ENCODE peak calls at places on chromosomes 1 and 21, in seven cellular contexts. K is cardiac muscle cell, E is tibial artery, S is HCT116, O is PC-3, J is kidney epithelial cell, X is upper lobe of right lung. B is an unnamed sample.

GRCh38 chr1:185654199-185654951 is 79.8 kb upstream of the HMCN1 start:
- DNase-seq in O (no peak), E (no peak), X (no peak), J (no peak), S (no peak), K (peak; percentile 70), B (no peak)

GRCh38 chr1:40224040-40224439 is 23.7 kb upstream of the TMCO2 start:
- DNase-seq in J (no peak), S (no peak), K (no peak), O (no peak), E (no peak), X (no peak), B (no peak)

GRCh38 chr1:200681231-200681630 is 11.5 kb upstream of the DDX59 start:
- DNase-seq in K (peak; percentile 65), E (no peak), X (no peak), J (no peak), O (no peak), S (no peak), B (no peak)

GRCh38 chr1:187481581-187482148 is 652.9 kb downstream of the PLA2G4A start:
- DNase-seq in X (no peak), S (no peak), E (no peak), K (no peak), J (no peak), O (no peak), B (no peak)

GRCh38 chr21:45535341-45536081 is 6.7 kb downstream of the SLC19A1 start:
- DNase-seq in O (no peak), J (no peak), K (no peak), E (no peak), S (no peak), X (peak; percentile 75), B (no peak)

GRCh38 chr1:223702735-223703667 is 9.3 kb upstream of the CAPN2 start:
- DNase-seq in K (no peak), O (peak; percentile 98), J (no peak), X (no peak), S (no peak), E (no peak), B (no peak)

GRCh38 chr1:243447342-243447741 is 191.5 kb downstream of the SDCCAG8 start:
- DNase-seq in O (peak; percentile 42), J (no peak), S (no peak), X (no peak), K (no peak), E (peak; percentile 40), B (no peak)

GRCh38 chr1:65148548-65149390 is 766 bp downstream of the AK4 start:
- DNase-seq in J (no peak), E (peak; percentile 54), K (peak; percentile 71), X (peak; percentile 70), S (no peak), O (peak; percentile 61), B (peak; percentile 43)

GRCh38 chr1:225847610-225848009 is 34.6 kb downstream of the TMEM63A start:
- DNase-seq in K (no peak), O (no peak), S (no peak), E (no peak), X (no peak), J (no peak), B (no peak)

GRCh38 chr1:117336087-117336817 is 31.0 kb upstream of the MAN1A2 start:
- DNase-seq in J (no peak), O (peak; percentile 38), X (no peak), K (no peak), E (no peak), S (no peak), B (no peak)

GRCh38 chr1:225480825-225481434 is 53.1 kb upstream of the LBR start:
- DNase-seq in J (no peak), S (peak; percentile 38), O (peak; percentile 85), E (no peak), K (peak; percentile 57), X (peak; percentile 71), B (peak; percentile 47)

GRCh38 chr1:48878191-48878940 is 101.7 kb upstream of the BEND5 start:
- DNase-seq in K (no peak), O (peak; percentile 93), E (no peak), X (no peak), J (peak; percentile 82), S (no peak), B (no peak)

GRCh38 chr1:207966521-207966920 is 55.6 kb upstream of the CD34 start:
- DNase-seq in K (no peak), E (no peak), X (no peak), O (no peak), S (no peak), J (no peak), B (no peak)

GRCh38 chr1:159441360-159441759 is 1.8 kb downstream of the OR10J1 start:
- DNase-seq in E (no peak), S (no peak), O (no peak), K (no peak), J (no peak), X (no peak), B (no peak)

GRCh38 chr1:209377995-209378394 is 205.5 kb upstream of the CAMK1G start:
- DNase-seq in S (no peak), X (no peak), J (no peak), K (no peak), O (no peak), E (no peak), B (no peak)

GRCh38 chr21:45939521-45940045 is 42.0 kb upstream of the COL6A1 start:
- DNase-seq in J (no peak), O (no peak), X (no peak), E (no peak), K (no peak), S (no peak), B (no peak)

GRCh38 chr1:17691147-17691634 is 63.9 kb upstream of the ACTL8 start:
- DNase-seq in S (no peak), K (no peak), X (no peak), J (no peak), E (no peak), O (no peak), B (no peak)

GRCh38 chr1:44653107-44653964 is 20.9 kb downstream of the TMEM53 start:
- DNase-seq in J (no peak), E (no peak), O (no peak), S (no peak), X (no peak), K (no peak), B (no peak)

DNA sequence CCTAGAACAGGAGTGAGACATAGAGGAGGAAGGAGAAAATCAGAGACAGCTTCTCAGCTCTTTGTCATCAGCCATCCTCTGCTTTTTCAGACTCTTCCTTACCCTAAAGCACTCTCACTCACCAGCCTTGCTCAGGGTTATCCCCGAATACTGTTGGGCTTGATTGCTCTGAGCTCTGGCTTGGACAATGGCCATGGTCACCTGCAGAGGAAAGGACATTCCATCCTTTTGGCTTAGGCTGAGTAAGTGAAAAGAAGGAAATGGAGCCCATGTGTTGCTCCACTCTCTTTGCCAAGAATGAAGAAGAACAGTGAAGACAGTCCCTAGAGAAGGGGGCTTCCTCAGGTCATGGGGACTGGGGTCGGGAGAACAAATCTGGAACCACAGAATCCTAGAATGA is 2.4 kb downstream of the MTMR11 start:
- DNase-seq in K (no peak), E (no peak), O (no peak), X (no peak), J (no peak), S (no peak), B (no peak)
- H3K4me3 ChIP-seq in K (no peak overlapping the region), E (no peak overlapping the region), O (no peak overlapping the region), X (no peak overlapping the region), J (no peak overlapping the region), S (no peak overlapping the region), B (no peak overlapping the region)

GRCh38 chr1:7813677-7814373 is 29.7 kb downstream of the PER3 start:
- DNase-seq in O (no peak), X (no peak), K (no peak), S (no peak), E (no peak), J (no peak), B (no peak)

GRCh38 chr1:7810395-7810794 is 26.3 kb downstream of the PER3 start:
- DNase-seq in K (no peak), S (peak; percentile 64), E (no peak), X (no peak), J (peak; percentile 66), O (peak; percentile 93), B (no peak)

GRCh38 chr1:7808253-7808844 is 24.3 kb downstream of the PER3 start:
- DNase-seq in J (peak; percentile 5), X (no peak), E (no peak), K (peak; percentile 6), S (peak; percentile 37), O (peak; percentile 52), B (no peak)

GRCh38 chr1:7805460-7805859 is 21.4 kb downstream of the PER3 start:
- DNase-seq in O (no peak), E (no peak), K (no peak), S (no peak), X (no peak), J (no peak), B (no peak)

DNA sequence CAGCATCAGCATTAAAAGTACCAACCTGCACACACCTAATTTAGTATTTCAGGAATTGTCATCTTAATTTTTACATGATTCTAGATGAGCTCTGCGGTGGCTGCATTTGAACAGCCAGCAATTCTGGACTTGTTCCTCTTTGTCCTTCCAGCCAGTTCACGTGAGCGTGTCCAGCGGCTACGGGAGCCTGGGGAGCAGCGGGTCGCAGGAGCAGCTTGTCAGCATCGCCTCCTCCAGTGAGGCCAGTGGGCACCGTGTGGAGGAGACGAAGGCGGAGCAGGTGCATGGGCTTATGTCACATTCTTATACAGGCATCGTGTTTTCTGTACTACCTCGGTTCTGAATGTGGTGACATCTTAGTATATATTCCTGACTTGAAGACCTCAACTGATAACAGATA is 25.7 kb downstream of the PER3 start:
- DNase-seq in J (no peak), X (no peak), S (no peak), O (no peak), K (no peak), E (no peak), B (no peak)
- H3K36me3 ChIP-seq in J (no peaks in the 10 kb centered on the region), X (peaks cover 75% of the 10 kb centered on the region), S (peaks cover 17% of the 10 kb centered on the region), O (peaks cover 20% of the 10 kb centered on the region), K (peaks cover 8% of the 10 kb centered on the region), E (peaks cover 81% of the 10 kb centered on the region), B (no peaks in the 10 kb centered on the region)

DNA sequence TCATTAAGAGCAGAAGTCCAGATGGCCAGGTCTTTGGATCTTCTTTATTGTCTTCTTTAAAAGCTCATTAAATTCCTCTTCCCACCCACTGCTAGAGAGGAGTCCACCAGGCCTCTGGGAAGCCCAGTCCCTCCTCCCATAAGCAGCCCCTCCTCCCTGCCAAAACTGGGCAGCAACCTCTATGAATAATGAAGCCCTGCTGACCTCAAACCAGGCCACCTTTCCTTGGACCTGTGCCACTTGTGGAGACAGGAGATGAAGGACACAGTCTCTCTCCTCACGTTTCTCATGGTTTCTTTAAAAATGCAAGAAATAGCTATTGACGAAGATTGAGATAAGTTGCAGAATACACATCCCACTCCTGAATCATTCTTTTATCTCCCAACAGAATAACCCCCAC is 112.8 kb downstream of the EDEM3 start:
- DNase-seq in J (no peak), S (no peak), O (no peak), K (no peak), E (no peak), X (no peak), B (no peak)
- H3K4me3 ChIP-seq in J (no peak overlapping the region), S (no peak overlapping the region), O (no peak overlapping the region), K (no peak overlapping the region), E (no peak overlapping the region), X (no peak overlapping the region), B (no peak overlapping the region)

GRCh38 chr1:93137604-93138292 is 42.5 kb downstream of the TMED5 start:
- DNase-seq in E (no peak), X (no peak), O (peak; percentile 15), S (no peak), K (no peak), J (no peak), B (no peak)
- H3K36me3 ChIP-seq in E (peaks cover 15% of the 10 kb centered on the region), X (peaks cover 46% of the 10 kb centered on the region), O (peaks cover 47% of the 10 kb centered on the region), S (peaks cover 21% of the 10 kb centered on the region), K (peaks cover 62% of the 10 kb centered on the region), J (no peaks in the 10 kb centered on the region), B (peaks cover 83% of the 10 kb centered on the region)

GRCh38 chr1:174017231-174017970 is 4.8 kb downstream of the RC3H1 start:
- DNase-seq in E (no peak), O (no peak), K (no peak), X (no peak), J (no peak), S (no peak), B (no peak)
- H3K4me3 ChIP-seq in E (no peak overlapping the region), O (no peak overlapping the region), K (no peak overlapping the region), X (no peak overlapping the region), J (no peak overlapping the region), S (no peak overlapping the region), B (no peak overlapping the region)